ENCODE peak calls at places on chromosomes 7 and 10, in nine cellular contexts. One of them, this sample, is unnamed. For H3K4me1, the result is how much of the 10 kb centered on the place peaks cover.

GRCh38 chr10:7819126-7819470 is 793 bp downstream of the TAF3 start:
- DNase-seq in esophagus muscularis mucosa: no peak
- DNase-seq in CD8-positive, alpha-beta T cell: no peak
- DNase-seq in prostate gland: peak
- DNase-seq in CD8-positive, alpha-beta memory T cell: peak
- DNase-seq in SK-N-SH: no peak
- DNase-seq in hepatocyte: peak
- DNase-seq in astrocyte: peak
- DNase-seq in lower lobe of right lung: peak
- DNase-seq in this sample: peak

GRCh38 chr7:26958834-26959233 is 94.4 kb upstream of the SKAP2 start:
- DNase-seq in esophagus muscularis mucosa: no peak
- DNase-seq in CD8-positive, alpha-beta T cell: no peak
- DNase-seq in prostate gland: no peak
- DNase-seq in CD8-positive, alpha-beta memory T cell: no peak
- DNase-seq in SK-N-SH: no peak
- DNase-seq in hepatocyte: no peak
- DNase-seq in astrocyte: peak
- DNase-seq in lower lobe of right lung: no peak
- DNase-seq in this sample: no peak

GRCh38 chr10:36018996-36019395 is 376.9 kb upstream of the FZD8 start:
- DNase-seq in esophagus muscularis mucosa: peak
- DNase-seq in CD8-positive, alpha-beta T cell: no peak
- DNase-seq in prostate gland: no peak
- DNase-seq in CD8-positive, alpha-beta memory T cell: no peak
- DNase-seq in SK-N-SH: no peak
- DNase-seq in hepatocyte: no peak
- DNase-seq in astrocyte: no peak
- DNase-seq in lower lobe of right lung: no peak
- DNase-seq in this sample: no peak

GRCh38 chr7:101557421-101557820 is 71.7 kb downstream of the MYL10 start:
- DNase-seq in esophagus muscularis mucosa: no peak
- DNase-seq in CD8-positive, alpha-beta T cell: no peak
- DNase-seq in prostate gland: no peak
- DNase-seq in CD8-positive, alpha-beta memory T cell: no peak
- DNase-seq in SK-N-SH: no peak
- DNase-seq in hepatocyte: no peak
- DNase-seq in astrocyte: no peak
- DNase-seq in lower lobe of right lung: no peak
- DNase-seq in this sample: no peak

GRCh38 chr10:85648279-85648754 is 718.3 kb downstream of the GRID1 start:
- DNase-seq in esophagus muscularis mucosa: no peak
- DNase-seq in CD8-positive, alpha-beta T cell: no peak
- DNase-seq in prostate gland: no peak
- DNase-seq in CD8-positive, alpha-beta memory T cell: no peak
- DNase-seq in SK-N-SH: no peak
- DNase-seq in hepatocyte: peak
- DNase-seq in astrocyte: peak
- DNase-seq in lower lobe of right lung: no peak
- DNase-seq in this sample: no peak

GRCh38 chr10:167383-167782 is 32.1 kb downstream of the ZMYND11 start:
- DNase-seq in esophagus muscularis mucosa: no peak
- DNase-seq in CD8-positive, alpha-beta T cell: no peak
- DNase-seq in prostate gland: no peak
- DNase-seq in CD8-positive, alpha-beta memory T cell: no peak
- DNase-seq in SK-N-SH: no peak
- DNase-seq in hepatocyte: no peak
- DNase-seq in astrocyte: no peak
- DNase-seq in lower lobe of right lung: no peak
- DNase-seq in this sample: no peak

GRCh38 chr7:27198871-27199801 is 755 bp downstream of the HOXA13 start:
- DNase-seq in esophagus muscularis mucosa: no peak
- DNase-seq in CD8-positive, alpha-beta T cell: no peak
- DNase-seq in prostate gland: peak
- DNase-seq in CD8-positive, alpha-beta memory T cell: no peak
- DNase-seq in SK-N-SH: peak
- DNase-seq in hepatocyte: no peak
- DNase-seq in astrocyte: no peak
- DNase-seq in lower lobe of right lung: no peak
- DNase-seq in this sample: peak

GRCh38 chr10:23557777-23558176 is 118.9 kb downstream of the OTUD1 start:
- DNase-seq in esophagus muscularis mucosa: no peak
- DNase-seq in CD8-positive, alpha-beta T cell: no peak
- DNase-seq in prostate gland: no peak
- DNase-seq in CD8-positive, alpha-beta memory T cell: no peak
- DNase-seq in SK-N-SH: no peak
- DNase-seq in hepatocyte: no peak
- DNase-seq in astrocyte: peak
- DNase-seq in lower lobe of right lung: no peak
- DNase-seq in this sample: no peak

GRCh38 chr7:24617957-24618616 is 44.8 kb downstream of the PALS2 start:
- DNase-seq in esophagus muscularis mucosa: no peak
- DNase-seq in CD8-positive, alpha-beta T cell: no peak
- DNase-seq in prostate gland: no peak
- DNase-seq in CD8-positive, alpha-beta memory T cell: no peak
- DNase-seq in SK-N-SH: no peak
- DNase-seq in hepatocyte: no peak
- DNase-seq in astrocyte: no peak
- DNase-seq in lower lobe of right lung: no peak
- DNase-seq in this sample: no peak

GRCh38 chr7:103704701-103705100 is 258.7 kb upstream of the SLC26A5 start:
- DNase-seq in esophagus muscularis mucosa: no peak
- DNase-seq in CD8-positive, alpha-beta T cell: no peak
- DNase-seq in prostate gland: no peak
- DNase-seq in CD8-positive, alpha-beta memory T cell: no peak
- DNase-seq in SK-N-SH: no peak
- DNase-seq in hepatocyte: no peak
- DNase-seq in astrocyte: no peak
- DNase-seq in lower lobe of right lung: no peak
- DNase-seq in this sample: no peak

GRCh38 chr10:18109471-18109870 is 30.8 kb upstream of the CACNB2 start:
- DNase-seq in esophagus muscularis mucosa: no peak
- DNase-seq in CD8-positive, alpha-beta T cell: no peak
- DNase-seq in prostate gland: no peak
- DNase-seq in CD8-positive, alpha-beta memory T cell: no peak
- DNase-seq in SK-N-SH: no peak
- DNase-seq in hepatocyte: no peak
- DNase-seq in astrocyte: no peak
- DNase-seq in lower lobe of right lung: no peak
- DNase-seq in this sample: no peak

GRCh38 chr10:99917963-99918825 is 91.6 kb downstream of the DNMBP start:
- DNase-seq in esophagus muscularis mucosa: no peak
- DNase-seq in CD8-positive, alpha-beta T cell: no peak
- DNase-seq in prostate gland: peak
- DNase-seq in CD8-positive, alpha-beta memory T cell: no peak
- DNase-seq in SK-N-SH: peak
- DNase-seq in hepatocyte: peak
- DNase-seq in astrocyte: peak
- DNase-seq in lower lobe of right lung: no peak
- DNase-seq in this sample: peak

GRCh38 chr7:130733866-130734524 is at the start of gene KLF14:
- DNase-seq in esophagus muscularis mucosa: no peak
- DNase-seq in CD8-positive, alpha-beta T cell: no peak
- DNase-seq in prostate gland: no peak
- DNase-seq in CD8-positive, alpha-beta memory T cell: peak
- DNase-seq in SK-N-SH: peak
- DNase-seq in hepatocyte: peak
- DNase-seq in astrocyte: no peak
- DNase-seq in lower lobe of right lung: no peak
- DNase-seq in this sample: peak

GRCh38 chr10:110919971-110920881 is 822 bp downstream of the SHOC2 start:
- DNase-seq in esophagus muscularis mucosa: no peak
- DNase-seq in CD8-positive, alpha-beta T cell: peak
- DNase-seq in prostate gland: peak
- DNase-seq in CD8-positive, alpha-beta memory T cell: no peak
- DNase-seq in SK-N-SH: peak
- DNase-seq in hepatocyte: peak
- DNase-seq in astrocyte: no peak
- DNase-seq in lower lobe of right lung: peak
- DNase-seq in this sample: peak

GRCh38 chr10:110221044-110221720 is 13.8 kb downstream of the MXI1 start:
- DNase-seq in esophagus muscularis mucosa: peak
- DNase-seq in CD8-positive, alpha-beta T cell: no peak
- DNase-seq in prostate gland: no peak
- DNase-seq in CD8-positive, alpha-beta memory T cell: no peak
- DNase-seq in SK-N-SH: no peak
- DNase-seq in hepatocyte: no peak
- DNase-seq in astrocyte: no peak
- DNase-seq in lower lobe of right lung: no peak
- DNase-seq in this sample: no peak

GRCh38 chr7:67343566-67343965 is 346.9 kb downstream of the TYW1 start:
- DNase-seq in esophagus muscularis mucosa: peak
- DNase-seq in CD8-positive, alpha-beta T cell: no peak
- DNase-seq in prostate gland: no peak
- DNase-seq in CD8-positive, alpha-beta memory T cell: no peak
- DNase-seq in SK-N-SH: peak
- DNase-seq in hepatocyte: no peak
- DNase-seq in astrocyte: no peak
- DNase-seq in lower lobe of right lung: no peak
- DNase-seq in this sample: no peak

GRCh38 chr10:132196178-132197113 is 9.7 kb downstream of the DPYSL4 start:
- DNase-seq in esophagus muscularis mucosa: no peak
- DNase-seq in CD8-positive, alpha-beta T cell: no peak
- DNase-seq in prostate gland: no peak
- DNase-seq in CD8-positive, alpha-beta memory T cell: no peak
- DNase-seq in SK-N-SH: no peak
- DNase-seq in hepatocyte: no peak
- DNase-seq in astrocyte: no peak
- DNase-seq in lower lobe of right lung: peak
- DNase-seq in this sample: no peak

GRCh38 chr7:5594616-5595544 is 171.2 kb upstream of the TNRC18 start:
- DNase-seq in esophagus muscularis mucosa: no peak
- DNase-seq in CD8-positive, alpha-beta T cell: no peak
- DNase-seq in prostate gland: no peak
- DNase-seq in CD8-positive, alpha-beta memory T cell: no peak
- DNase-seq in SK-N-SH: peak
- DNase-seq in hepatocyte: peak
- DNase-seq in astrocyte: no peak
- DNase-seq in lower lobe of right lung: no peak
- DNase-seq in this sample: peak

GRCh38 chr7:41538810-41539724 is 163.8 kb downstream of the INHBA start:
- DNase-seq in esophagus muscularis mucosa: no peak
- DNase-seq in CD8-positive, alpha-beta T cell: no peak
- DNase-seq in prostate gland: no peak
- DNase-seq in CD8-positive, alpha-beta memory T cell: no peak
- DNase-seq in SK-N-SH: no peak
- DNase-seq in hepatocyte: no peak
- DNase-seq in astrocyte: peak
- DNase-seq in lower lobe of right lung: no peak
- DNase-seq in this sample: no peak

GRCh38 chr7:29234438-29234837 is 39.9 kb downstream of the CHN2 start:
- DNase-seq in esophagus muscularis mucosa: no peak
- DNase-seq in CD8-positive, alpha-beta T cell: no peak
- DNase-seq in prostate gland: no peak
- DNase-seq in CD8-positive, alpha-beta memory T cell: no peak
- DNase-seq in SK-N-SH: no peak
- DNase-seq in hepatocyte: no peak
- DNase-seq in astrocyte: no peak
- DNase-seq in lower lobe of right lung: no peak
- DNase-seq in this sample: no peak
- H3K4me3 ChIP-seq in esophagus muscularis mucosa: no peak
- H3K4me3 ChIP-seq in CD8-positive, alpha-beta T cell: no peak
- H3K4me3 ChIP-seq in prostate gland: no peak
- H3K4me3 ChIP-seq in CD8-positive, alpha-beta memory T cell: no peak
- H3K4me3 ChIP-seq in SK-N-SH: no peak
- H3K4me3 ChIP-seq in hepatocyte: no peak
- H3K4me3 ChIP-seq in astrocyte: no peak
- H3K4me3 ChIP-seq in lower lobe of right lung: no peak
- H3K4me3 ChIP-seq in this sample: no peak

DNA sequence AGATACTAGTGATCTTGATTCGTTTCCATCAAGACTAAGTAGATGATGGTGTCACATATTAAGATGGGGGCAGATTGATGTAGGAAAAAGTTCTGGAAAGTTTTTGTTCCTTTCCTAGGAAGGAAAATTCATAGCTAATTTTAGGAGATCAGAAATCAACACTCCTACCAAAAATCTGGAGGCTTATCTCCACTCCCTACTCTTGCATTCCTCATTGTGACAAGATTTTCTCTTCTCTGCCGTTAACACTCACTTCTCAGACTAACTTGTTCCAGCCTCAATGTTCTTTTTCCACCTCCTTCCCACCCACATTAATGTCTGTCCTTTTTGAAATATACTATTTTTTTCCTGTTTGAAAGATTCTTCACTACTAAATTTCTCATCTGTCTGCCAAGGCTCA is 851.9 kb upstream of the GHITM start:
- DNase-seq in esophagus muscularis mucosa: no peak
- DNase-seq in CD8-positive, alpha-beta T cell: no peak
- DNase-seq in prostate gland: no peak
- DNase-seq in CD8-positive, alpha-beta memory T cell: no peak
- DNase-seq in SK-N-SH: no peak
- DNase-seq in hepatocyte: no peak
- DNase-seq in astrocyte: no peak
- DNase-seq in lower lobe of right lung: no peak
- DNase-seq in this sample: no peak
- H3K4me1 ChIP-seq in esophagus muscularis mucosa: under half
- H3K4me1 ChIP-seq in CD8-positive, alpha-beta T cell: under half
- H3K4me1 ChIP-seq in prostate gland: under half
- H3K4me1 ChIP-seq in CD8-positive, alpha-beta memory T cell: under half
- H3K4me1 ChIP-seq in SK-N-SH: under half
- H3K4me1 ChIP-seq in hepatocyte: under half
- H3K4me1 ChIP-seq in astrocyte: under half
- H3K4me1 ChIP-seq in lower lobe of right lung: under half
- H3K4me1 ChIP-seq in this sample: under half

GRCh38 chr10:120989279-120989678 is 138.1 kb downstream of the WDR11 start:
- DNase-seq in esophagus muscularis mucosa: peak
- DNase-seq in CD8-positive, alpha-beta T cell: no peak
- DNase-seq in prostate gland: no peak
- DNase-seq in CD8-positive, alpha-beta memory T cell: no peak
- DNase-seq in SK-N-SH: no peak
- DNase-seq in hepatocyte: no peak
- DNase-seq in astrocyte: no peak
- DNase-seq in lower lobe of right lung: no peak
- DNase-seq in this sample: no peak
- H3K27ac ChIP-seq in esophagus muscularis mucosa: no peak
- H3K27ac ChIP-seq in CD8-positive, alpha-beta T cell: no peak
- H3K27ac ChIP-seq in prostate gland: no peak
- H3K27ac ChIP-seq in CD8-positive, alpha-beta memory T cell: no peak
- H3K27ac ChIP-seq in SK-N-SH: no peak
- H3K27ac ChIP-seq in hepatocyte: no peak
- H3K27ac ChIP-seq in astrocyte: no peak
- H3K27ac ChIP-seq in lower lobe of right lung: no peak
- H3K27ac ChIP-seq in this sample: no peak

DNA sequence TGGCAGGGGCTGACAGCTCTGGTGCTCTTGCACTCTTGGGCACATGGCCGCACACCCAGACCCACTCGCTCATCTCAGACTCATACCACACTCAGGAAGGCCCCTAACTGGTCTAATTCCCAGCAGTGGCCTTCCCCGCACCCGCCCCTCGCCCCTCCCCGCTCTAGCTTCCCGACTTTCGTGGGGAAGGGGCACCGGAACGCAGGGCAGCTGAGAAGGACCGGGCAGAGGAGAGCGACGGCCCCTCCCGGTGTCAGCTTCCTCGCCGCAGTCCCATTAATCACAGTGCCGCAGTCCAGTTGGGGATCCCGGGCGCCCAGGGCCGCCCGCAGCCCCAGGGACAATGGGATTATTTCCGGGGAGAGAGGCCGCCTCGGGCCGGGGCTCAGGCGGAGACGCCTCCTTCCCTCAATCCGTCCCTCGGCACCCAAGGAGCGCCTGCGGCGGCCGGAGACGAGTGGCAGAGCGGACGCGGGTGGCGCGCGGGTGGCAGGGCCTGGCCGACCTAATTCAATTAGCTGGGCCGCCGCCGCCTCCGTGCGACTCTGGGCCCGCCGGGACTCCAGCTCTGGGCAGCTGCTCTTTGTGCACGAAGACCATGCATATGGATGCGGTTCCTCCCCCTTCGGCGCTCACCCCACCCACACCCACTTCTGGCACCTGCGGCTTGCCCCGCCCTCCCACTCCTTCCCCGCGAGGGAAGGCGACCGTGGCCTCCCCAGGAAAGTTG is 7.8 kb upstream of the TLX1 start:
- DNase-seq in esophagus muscularis mucosa: no peak
- DNase-seq in CD8-positive, alpha-beta T cell: no peak
- DNase-seq in prostate gland: no peak
- DNase-seq in CD8-positive, alpha-beta memory T cell: no peak
- DNase-seq in SK-N-SH: peak
- DNase-seq in hepatocyte: no peak
- DNase-seq in astrocyte: no peak
- DNase-seq in lower lobe of right lung: no peak
- DNase-seq in this sample: peak
- H3K4me3 ChIP-seq in esophagus muscularis mucosa: peak
- H3K4me3 ChIP-seq in CD8-positive, alpha-beta T cell: peak
- H3K4me3 ChIP-seq in prostate gland: peak
- H3K4me3 ChIP-seq in CD8-positive, alpha-beta memory T cell: no peak
- H3K4me3 ChIP-seq in SK-N-SH: peak
- H3K4me3 ChIP-seq in hepatocyte: no peak
- H3K4me3 ChIP-seq in astrocyte: no peak
- H3K4me3 ChIP-seq in lower lobe of right lung: peak
- H3K4me3 ChIP-seq in this sample: peak

This sample was measured in SJCRH30.